ENCODE peak calls at places on chromosomes 4 and X, in nine cellular contexts. H, M, K, Y, R, X, A, O and Z are unnamed samples.

GRCh38 chr4:67746797-67747495 is 7.2 kb downstream of the GNRHR start:
- DNase-seq in R (no peak), H (no peak), O (peak; percentile 14), Y (no peak), K (no peak), A (no peak), X (peak; percentile 49), M (no peak), Z (no peak)

GRCh38 chrX:140157611-140158010 is 192.3 kb upstream of the CXorf66 start:
- DNase-seq in K (no peak), X (no peak), M (no peak), R (no peak), Y (no peak), O (no peak), H (no peak), A (no peak), Z (no peak)

GRCh38 chrX:84469226-84469625 is 33.0 kb downstream of the HDX start:
- DNase-seq in Y (no peak), M (no peak), H (no peak), K (no peak), X (peak; percentile 55), O (no peak), A (no peak), R (peak; percentile 45), Z (no peak)

GRCh38 chrX:138481649-138482048 is 229.9 kb downstream of the FGF13 start:
- DNase-seq in O (no peak), X (no peak), M (no peak), H (no peak), R (no peak), A (no peak), Y (no peak), K (no peak), Z (no peak)

GRCh38 chr4:8325284-8325973 is 55.9 kb downstream of the HTRA3 start:
- DNase-seq in H (no peak), M (no peak), X (no peak), R (no peak), Y (no peak), K (no peak), A (no peak), O (no peak), Z (peak; percentile 22)

GRCh38 chr4:153241970-153242847 is 38.0 kb downstream of the TRIM2 start:
- DNase-seq in R (no peak), Y (no peak), K (no peak), M (no peak), H (no peak), O (no peak), A (no peak), X (peak; percentile 76), Z (no peak)

GRCh38 chr4:2450394-2451035 is 18.4 kb upstream of the RNF4 start:
- DNase-seq in M (no peak), Y (no peak), X (no peak), O (no peak), A (no peak), K (no peak), H (no peak), R (no peak), Z (no peak)

GRCh38 chrX:70257599-70258288 is 2.3 kb downstream of the P2RY4 start:
- DNase-seq in M (no peak), A (no peak), Y (no peak), H (no peak), X (no peak), R (no peak), K (no peak), O (no peak), Z (no peak)

GRCh38 chrX:139204903-139205667 is 325.5 kb upstream of the F9 start:
- DNase-seq in X (peak; percentile 59), M (peak; percentile 63), H (peak; percentile 36), K (peak; percentile 18), O (no peak), Y (no peak), A (no peak), R (no peak), Z (no peak)

GRCh38 chrX:118272237-118272636 is 73.7 kb upstream of the WDR44 start:
- DNase-seq in O (no peak), K (no peak), M (no peak), H (no peak), X (peak; percentile 63), R (no peak), Y (no peak), A (no peak), Z (no peak)

GRCh38 chr4:88008133-88008621 is 742 bp downstream of the PKD2 start:
- DNase-seq in A (no peak), M (peak; percentile 35), H (peak; percentile 48), Y (no peak), O (peak; percentile 72), K (peak; percentile 26), X (peak; percentile 58), R (peak; percentile 46), Z (no peak)

GRCh38 chr4:36111180-36111579 is 133.1 kb downstream of the ARAP2 start:
- DNase-seq in A (no peak), M (no peak), Y (no peak), K (no peak), H (no peak), O (no peak), X (no peak), R (no peak), Z (no peak)

GRCh38 chr4:168612435-168613139 is 115.7 kb downstream of the PALLD start:
- DNase-seq in H (no peak), K (no peak), M (no peak), R (no peak), O (no peak), X (no peak), Y (no peak), A (no peak), Z (no peak)

GRCh38 chr4:8117278-8117682 is 41.3 kb downstream of the ABLIM2 start:
- DNase-seq in K (peak; percentile 52), R (no peak), X (peak; percentile 55), M (peak; percentile 76), A (no peak), H (peak; percentile 74), Y (no peak), O (no peak), Z (no peak)

GRCh38 chr4:181684310-181684709 is 558.9 kb upstream of the TENM3 start:
- DNase-seq in K (no peak), H (no peak), M (no peak), O (no peak), X (no peak), Y (no peak), A (no peak), R (no peak), Z (no peak)

GRCh38 chr4:4575284-4576211 is 33.7 kb upstream of the STX18 start:
- DNase-seq in A (no peak), R (peak; percentile 39), M (peak; percentile 54), K (peak; percentile 47), H (peak; percentile 78), X (no peak), Y (peak; percentile 54), O (peak; percentile 73), Z (no peak)

GRCh38 chr4:40662962-40663604 is 33.4 kb upstream of the RBM47 start:
- DNase-seq in A (peak; percentile 33), O (no peak), K (no peak), X (peak; percentile 51), H (peak; percentile 74), Y (no peak), M (peak; percentile 27), R (peak; percentile 94), Z (no peak)

GRCh38 chr4:137310156-137310555 is 222.1 kb downstream of the PCDH18 start:
- DNase-seq in O (no peak), H (no peak), K (no peak), X (no peak), R (no peak), Y (no peak), A (no peak), M (no peak), Z (no peak)

GRCh38 chrX:48919947-48920712 is 1.3 kb upstream of the PIM2 start:
- DNase-seq in K (peak; percentile 36), A (no peak), Y (no peak), R (no peak), O (no peak), M (no peak), H (peak; percentile 62), X (no peak), Z (no peak)

GRCh38 chr4:87961993-87962791 is 13.3 kb upstream of the SPP1 start:
- DNase-seq in X (no peak), A (no peak), K (no peak), R (no peak), H (no peak), O (no peak), Y (no peak), M (no peak), Z (no peak)

GRCh38 chr4:61301285-61301684 is 101.2 kb downstream of the ADGRL3 start:
- DNase-seq in R (peak; percentile 70), H (no peak), M (no peak), O (no peak), A (no peak), K (no peak), X (no peak), Y (no peak), Z (no peak)

GRCh38 chr4:145935253-145936141 is 3.1 kb downstream of the ZNF827 start:
- DNase-seq in M (no peak), A (no peak), X (peak; percentile 81), R (peak; percentile 23), H (peak; percentile 50), K (peak; percentile 59), Y (no peak), O (peak; percentile 61), Z (no peak)

GRCh38 chrX:155997436-155997835 is at the start of gene IL9R:
- DNase-seq in H (peak; percentile 78), K (peak; percentile 89), X (no peak), A (no peak), O (peak; percentile 60), R (no peak), M (no peak), Y (no peak), Z (no peak)

GRCh38 chr4:126798214-126798613 is 834.5 kb upstream of the INTU start:
- DNase-seq in R (no peak), X (peak; percentile 1), O (no peak), Y (no peak), H (no peak), M (no peak), A (no peak), K (no peak), Z (no peak)

GRCh38 chr4:123878976-123879375 is 482.4 kb downstream of the SPRY1 start:
- DNase-seq in H (no peak), A (no peak), R (no peak), K (no peak), M (no peak), O (no peak), X (no peak), Y (no peak), Z (no peak)

GRCh38 chrX:626745-627509 is 3.7 kb upstream of the SHOX start:
- DNase-seq in A (no peak), Y (no peak), X (no peak), O (peak; percentile 31), M (no peak), R (no peak), H (no peak), K (no peak), Z (no peak)

GRCh38 chrX:24153796-24154189 is 4.3 kb downstream of the ZFX start:
- DNase-seq in M (no peak), O (no peak), K (no peak), X (no peak), R (no peak), A (no peak), Y (no peak), H (no peak), Z (no peak)

GRCh38 chrX:13064599-13065143 is 20.3 kb upstream of the FAM9C start:
- DNase-seq in O (no peak), K (no peak), H (peak; percentile 15), M (no peak), R (no peak), A (peak; percentile 53), X (no peak), Y (no peak), Z (no peak)

GRCh38 chrX:103691059-103691458 is 4.6 kb upstream of the MORF4L2 start:
- DNase-seq in X (no peak), K (no peak), Y (no peak), M (no peak), O (no peak), R (no peak), A (no peak), H (no peak), Z (no peak)

GRCh38 chr4:56156141-56156540 is 207.4 kb downstream of the CEP135 start:
- DNase-seq in K (no peak), H (no peak), O (no peak), A (no peak), Y (no peak), R (no peak), X (no peak), M (no peak), Z (no peak)

GRCh38 chr4:7183161-7183560 is 9.2 kb upstream of the SORCS2 start:
- DNase-seq in Y (no peak), A (no peak), X (no peak), R (no peak), H (peak; percentile 74), O (no peak), M (no peak), K (peak; percentile 44), Z (no peak)